ENCODE peak calls at places on chromosomes 13 and 19, in seven cellular contexts. K, Q, P, X, T, F and D are unnamed samples.

GRCh38 chr19:35545001-35545854 is at the start of gene TMEM147:
- DNase-seq in K (peak), Q (peak), P (peak), X (peak), T (no peak), F (peak), D (peak)

GRCh38 chr19:35559281-35559659 is 4.2 kb downstream of the ATP4A start:
- DNase-seq in K (no peak), Q (no peak), P (no peak), X (no peak), T (no peak), F (no peak), D (no peak)

GRCh38 chr19:46491975-46492682 is 3.5 kb downstream of the PNMA8B start:
- DNase-seq in K (no peak), Q (no peak), P (no peak), X (no peak), T (no peak), F (no peak), D (no peak)

GRCh38 chr19:38795549-38795948 is 6.5 kb downstream of the LGALS7B start:
- DNase-seq in K (no peak), Q (no peak), P (no peak), X (no peak), T (no peak), F (no peak), D (no peak)

GRCh38 chr13:40875048-40875447 is 85.6 kb downstream of the SLC25A15 start:
- DNase-seq in K (no peak), Q (no peak), P (no peak), X (no peak), T (no peak), F (no peak), D (no peak)

GRCh38 chr13:91804724-91805123 is 406.3 kb downstream of the GPC5 start:
- DNase-seq in K (no peak), Q (no peak), P (no peak), X (no peak), T (no peak), F (no peak), D (no peak)

GRCh38 chr19:12885749-12886706 is 973 bp downstream of the KLF1 start:
- DNase-seq in K (no peak), Q (no peak), P (no peak), X (no peak), T (no peak), F (no peak), D (no peak)

GRCh38 chr13:62510906-62511655 is 1095.4 kb upstream of the PCDH20 start:
- DNase-seq in K (no peak), Q (no peak), P (no peak), X (peak), T (no peak), F (no peak), D (no peak)

GRCh38 chr13:45626731-45627374 is 11.3 kb upstream of the ERICH6B start:
- DNase-seq in K (no peak), Q (peak), P (no peak), X (no peak), T (no peak), F (peak), D (no peak)

GRCh38 chr13:108155185-108156106 is 59.9 kb downstream of the LIG4 start:
- DNase-seq in K (no peak), Q (peak), P (no peak), X (peak), T (no peak), F (peak), D (peak)

GRCh38 chr19:39407644-39408391 is 1.2 kb downstream of the ZFP36 start:
- DNase-seq in K (peak), Q (no peak), P (no peak), X (peak), T (no peak), F (peak), D (peak)

GRCh38 chr19:55086730-55087541 is 11.3 kb downstream of the EPS8L1 start:
- DNase-seq in K (peak), Q (peak), P (peak), X (peak), T (peak), F (peak), D (no peak)

GRCh38 chr19:33438987-33439781 is 65.7 kb downstream of the CEBPG start:
- DNase-seq in K (no peak), Q (no peak), P (no peak), X (no peak), T (no peak), F (no peak), D (no peak)

GRCh38 chr19:9205506-9206113 is 13.8 kb downstream of the OR7D4 start:
- DNase-seq in K (peak), Q (peak), P (peak), X (peak), T (no peak), F (peak), D (peak)

GRCh38 chr13:100382787-100383186 is 205.8 kb downstream of the GGACT start:
- DNase-seq in K (no peak), Q (no peak), P (no peak), X (peak), T (no peak), F (peak), D (peak)

GRCh38 chr19:3284759-3285646 is 60.5 kb downstream of the CELF5 start:
- DNase-seq in K (no peak), Q (peak), P (no peak), X (peak), T (no peak), F (peak), D (no peak)

GRCh38 chr19:35592226-35592625 is 6.3 kb downstream of the PMIS2 start:
- DNase-seq in K (no peak), Q (no peak), P (no peak), X (peak), T (no peak), F (peak), D (peak)

GRCh38 chr13:46712524-46712923 is 84.4 kb downstream of the ESD start:
- DNase-seq in K (no peak), Q (no peak), P (no peak), X (no peak), T (no peak), F (no peak), D (no peak)

GRCh38 chr19:34733266-34733825 is 697 bp upstream of the ZNF181 start:
- DNase-seq in K (no peak), Q (no peak), P (no peak), X (no peak), T (no peak), F (no peak), D (no peak)

GRCh38 chr13:98503175-98504028 is 73.5 kb downstream of the STK24 start:
- DNase-seq in K (no peak), Q (no peak), P (no peak), X (peak), T (no peak), F (no peak), D (no peak)
- H3K4me3 ChIP-seq in K (no peak), Q (no peak), P (no peak), X (peak), T (no peak), F (no peak), D (no peak)

GRCh38 chr19:4373601-4374441 is 26.5 kb downstream of the SH3GL1 start:
- DNase-seq in K (no peak), Q (no peak), P (peak), X (peak), T (no peak), F (peak), D (no peak)

GRCh38 chr19:4376245-4376990 is 23.9 kb downstream of the SH3GL1 start:
- DNase-seq in K (no peak), Q (no peak), P (no peak), X (no peak), T (no peak), F (no peak), D (no peak)

GRCh38 chr19:4374451-4375163 is 25.7 kb downstream of the SH3GL1 start:
- DNase-seq in K (peak), Q (peak), P (peak), X (peak), T (no peak), F (peak), D (no peak)

GRCh38 chr19:4375620-4376228 is 24.6 kb downstream of the SH3GL1 start:
- DNase-seq in K (no peak), Q (peak), P (no peak), X (peak), T (no peak), F (peak), D (no peak)

DNA sequence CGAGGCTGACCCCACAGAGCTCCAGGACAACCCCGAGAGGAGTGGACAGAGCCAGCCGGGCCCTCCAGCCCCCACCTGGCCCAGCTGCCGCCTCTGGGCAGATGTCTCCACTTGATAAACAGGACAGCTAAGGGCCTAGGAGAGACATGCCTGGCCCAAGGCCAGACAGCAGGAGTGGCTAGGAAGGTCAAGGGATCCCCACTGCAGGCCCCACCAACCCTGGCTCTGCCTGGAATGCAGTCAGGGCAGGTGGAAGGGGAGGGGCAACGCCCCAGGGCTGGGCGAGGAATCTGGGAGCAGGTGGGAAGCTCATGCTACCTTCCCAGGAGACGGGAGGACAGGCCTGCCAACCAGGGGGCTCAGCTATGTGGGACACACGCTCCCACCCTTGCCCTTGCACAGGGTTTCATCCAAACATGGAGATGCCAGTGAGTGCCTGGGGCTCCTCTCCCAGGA is 25.2 kb downstream of the SH3GL1 start:
- DNase-seq in K (no peak), Q (no peak), P (no peak), X (no peak), T (no peak), F (no peak), D (no peak)
- H3K4me3 ChIP-seq in K (no peak), Q (no peak), P (no peak), X (no peak), T (no peak), F (no peak), D (no peak)

DNA sequence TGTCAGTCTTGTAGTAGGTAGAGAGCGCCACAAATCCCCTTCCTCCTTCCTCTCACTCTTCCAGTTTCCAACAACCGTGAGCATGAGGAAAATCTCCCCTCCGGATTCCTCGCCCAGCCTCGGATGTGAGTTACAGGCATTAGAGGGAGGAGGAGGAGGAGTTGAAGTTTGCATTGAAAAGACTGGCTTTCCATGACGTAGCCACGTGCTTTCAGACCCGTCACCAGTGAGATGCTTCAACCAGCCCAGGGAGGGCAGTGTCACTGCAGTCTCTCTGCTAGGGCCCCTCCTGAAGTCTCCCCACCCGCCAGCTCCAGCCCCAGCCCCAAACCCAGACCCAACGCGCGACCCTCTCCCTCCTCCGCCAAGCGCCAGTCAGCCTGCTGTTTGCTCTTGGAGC is 444 bp upstream of the FGF14 start:
- DNase-seq in K (no peak), Q (no peak), P (no peak), X (peak), T (no peak), F (peak), D (no peak)
- H3K4me3 ChIP-seq in K (peak), Q (peak), P (no peak), X (peak), T (no peak), F (no peak), D (no peak)

GRCh38 chr19:15201374-15202023 is 704 bp upstream of the NOTCH3 start:
- DNase-seq in K (no peak), Q (no peak), P (no peak), X (no peak), T (no peak), F (no peak), D (no peak)
- H3K4me3 ChIP-seq in K (peak), Q (peak), P (peak), X (no peak), T (peak), F (no peak), D (no peak)

GRCh38 chr19:51572415-51572814 is 1.3 kb downstream of the ZNF175 start:
- DNase-seq in K (no peak), Q (peak), P (no peak), X (no peak), T (no peak), F (peak), D (no peak)
- H3K4me3 ChIP-seq in K (peak), Q (peak), P (peak), X (peak), T (peak), F (no peak), D (peak)

GRCh38 chr19:2055871-2056809 is 5.1 kb upstream of the MKNK2 start:
- DNase-seq in K (peak), Q (no peak), P (no peak), X (peak), T (no peak), F (peak), D (peak)
- H3K4me3 ChIP-seq in K (peak), Q (peak), P (peak), X (no peak), T (peak), F (no peak), D (no peak)

DNA sequence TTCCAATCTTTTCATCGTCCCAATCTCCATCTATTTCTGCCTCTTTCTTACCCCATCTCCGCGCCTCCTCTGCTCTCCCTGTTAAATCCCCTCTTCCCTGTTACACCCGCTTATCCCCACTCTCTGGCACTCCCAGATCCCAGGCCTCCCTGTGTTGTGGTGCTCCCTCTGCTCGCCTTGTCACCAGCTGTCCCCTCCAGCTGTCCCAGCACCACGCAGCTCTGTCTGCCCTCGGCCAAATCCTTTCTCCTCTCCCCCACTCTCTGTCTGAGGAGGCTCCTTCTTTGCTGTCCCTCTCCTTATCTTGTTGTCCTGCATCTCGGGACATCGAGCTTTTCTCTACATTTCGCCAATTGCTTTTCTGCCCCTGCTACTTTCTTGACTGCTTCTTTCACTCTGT is 1.0 kb downstream of the ZNF160 start:
- DNase-seq in K (no peak), Q (no peak), P (no peak), X (no peak), T (no peak), F (peak), D (no peak)
- H3K4me3 ChIP-seq in K (peak), Q (peak), P (peak), X (peak), T (peak), F (peak), D (peak)

DNA sequence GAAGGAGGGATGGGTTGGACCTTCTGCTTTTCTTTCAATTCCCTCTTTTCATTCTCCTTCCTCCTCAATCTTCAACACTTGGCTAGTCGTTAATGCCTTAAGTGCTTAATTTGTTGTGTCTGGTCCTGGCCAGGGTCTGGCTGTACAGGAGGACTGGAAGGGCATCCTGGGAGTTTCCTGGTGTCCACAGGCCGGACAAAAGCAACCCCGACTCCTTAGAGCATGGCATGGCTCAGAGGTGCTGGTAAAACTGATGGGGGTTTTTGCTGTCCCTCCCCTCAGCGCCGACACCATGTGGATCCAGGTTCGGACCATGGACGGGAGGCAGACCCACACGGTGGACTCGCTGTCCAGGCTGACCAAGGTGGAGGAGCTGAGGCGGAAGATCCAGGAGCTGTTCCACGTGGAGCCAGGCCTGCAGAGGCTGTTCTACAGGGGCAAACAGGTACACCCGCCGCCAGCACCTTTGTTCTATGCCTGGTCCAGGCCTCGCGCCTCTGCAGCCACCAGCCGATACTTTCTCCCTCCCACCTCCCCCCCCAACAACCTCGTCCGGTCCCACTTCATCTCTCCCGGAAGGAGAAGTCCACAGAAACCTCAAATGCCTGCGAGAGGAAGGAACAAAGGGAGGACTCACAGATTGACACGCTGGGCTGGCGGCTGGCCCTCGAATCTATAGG is 1.4 kb downstream of the UHRF1 start:
- DNase-seq in K (no peak), Q (peak), P (no peak), X (peak), T (no peak), F (peak), D (peak)
- H3K4me3 ChIP-seq in K (peak), Q (peak), P (peak), X (peak), T (peak), F (peak), D (peak)

DNA sequence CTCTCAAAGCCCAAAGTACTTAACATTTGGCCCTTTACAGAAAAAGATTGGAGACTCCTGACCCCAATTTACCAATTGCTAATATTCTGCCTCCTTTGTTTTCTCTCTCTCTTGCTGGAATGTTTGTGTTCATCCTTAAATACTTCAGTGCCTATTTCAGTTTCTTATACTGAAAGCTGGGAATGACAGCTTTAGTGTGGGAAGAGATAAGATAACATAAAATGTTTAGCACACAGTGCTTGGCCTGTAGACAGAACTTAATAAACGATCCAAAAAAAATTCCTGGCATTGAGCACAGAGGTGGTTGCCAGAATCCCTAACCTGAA is 3.0 kb upstream of the PLEKHF1 start:
- DNase-seq in K (no peak), Q (no peak), P (no peak), X (no peak), T (no peak), F (no peak), D (no peak)
- H3K4me3 ChIP-seq in K (no peak), Q (peak), P (peak), X (peak), T (peak), F (no peak), D (no peak)

GRCh38 chr19:16069813-16070365 is 6.4 kb upstream of the TPM4 start:
- DNase-seq in K (no peak), Q (no peak), P (no peak), X (no peak), T (no peak), F (no peak), D (no peak)
- H3K4me3 ChIP-seq in K (no peak), Q (no peak), P (no peak), X (peak), T (peak), F (no peak), D (peak)